ENCODE peak calls at places on chromosomes 6 and 20, in four cellular contexts. V is neuronal stem cell, H is IMR-90, Q is H1. A is an unnamed sample.
A peak's percentile ranks its signal among the peaks of the same experiment; 100 is the strongest.

GRCh38 chr6:155170519-155170918 is 93.3 kb upstream of the CLDN20 start:
- DNase-seq in V (no peak), H (no peak), Q (no peak), A (no peak)

GRCh38 chr20:59776626-59777320 is 156.7 kb downstream of the SYCP2 start:
- DNase-seq in V (no peak), H (no peak), Q (no peak), A (no peak)

GRCh38 chr6:43990275-43990626 is 137.0 kb downstream of the MRPL14 start:
- DNase-seq in V (no peak), H (peak; percentile 57), Q (no peak), A (no peak)

GRCh38 chr6:5260111-5260620 is 584 bp downstream of the LYRM4 start:
- DNase-seq in V (no peak), H (peak; percentile 39), Q (no peak), A (peak; percentile 81)

GRCh38 chr20:23874747-23875146 is 4.8 kb downstream of the CST5 start:
- DNase-seq in V (no peak), H (no peak), Q (no peak), A (no peak)

GRCh38 chr6:168355716-168356522 is 36.3 kb upstream of the DACT2 start:
- DNase-seq in V (peak; percentile 29), H (no peak), Q (no peak), A (peak; percentile 46)

GRCh38 chr20:44702776-44703175 is 12.4 kb upstream of the CCN5 start:
- DNase-seq in V (no peak), H (peak; percentile 91), Q (no peak), A (no peak)

GRCh38 chr6:114096553-114097172 is 125.7 kb upstream of the HDAC2 start:
- DNase-seq in V (peak; percentile 3), H (peak; percentile 28), Q (no peak), A (peak; percentile 35)

GRCh38 chr6:11919771-11920440 is 92.2 kb upstream of the HIVEP1 start:
- DNase-seq in V (no peak), H (no peak), Q (no peak), A (no peak)

GRCh38 chr6:150622941-150623874 is 23.5 kb downstream of the PLEKHG1 start:
- DNase-seq in V (no peak), H (no peak), Q (no peak), A (no peak)

GRCh38 chr20:44532981-44533331 is 11.1 kb upstream of the SERINC3 start:
- DNase-seq in V (no peak), H (peak; percentile 58), Q (no peak), A (no peak)

GRCh38 chr6:91298543-91299145 is 711.8 kb upstream of the MAP3K7 start:
- DNase-seq in V (no peak), H (no peak), Q (peak; percentile 58), A (peak; percentile 60)

GRCh38 chr6:5610640-5611039 is 349.3 kb downstream of the FARS2 start:
- DNase-seq in V (no peak), H (no peak), Q (no peak), A (no peak)

GRCh38 chr6:100461273-100461919 is 3.3 kb downstream of the SIM1 start:
- DNase-seq in V (peak; percentile 59), H (no peak), Q (no peak), A (peak; percentile 60)

GRCh38 chr6:143060806-143061596 is at the start of gene AIG1:
- DNase-seq in V (peak; percentile 64), H (no peak), Q (no peak), A (peak; percentile 75)

GRCh38 chr6:20156824-20157223 is 55.4 kb downstream of the MBOAT1 start:
- DNase-seq in V (no peak), H (no peak), Q (no peak), A (no peak)

GRCh38 chr20:49979030-49979832 is 3.5 kb upstream of the SNAI1 start:
- DNase-seq in V (peak; percentile 73), H (no peak), Q (no peak), A (peak; percentile 85)

GRCh38 chr6:95581073-95581472 is 3.7 kb downstream of the MANEA start:
- DNase-seq in V (no peak), H (peak; percentile 51), Q (no peak), A (no peak)

GRCh38 chr6:107603029-107603428 is 113.1 kb downstream of the SOBP start:
- DNase-seq in V (no peak), H (no peak), Q (no peak), A (no peak)

GRCh38 chr20:49647509-49647908 is 66.2 kb downstream of the B4GALT5 start:
- DNase-seq in V (no peak), H (peak; percentile 62), Q (no peak), A (no peak)

GRCh38 chr20:32560989-32561830 is 23.9 kb downstream of the NOL4L start:
- DNase-seq in V (no peak), H (no peak), Q (no peak), A (no peak)

GRCh38 chr6:31396422-31397152 is 6.8 kb upstream of the MICA start:
- DNase-seq in V (peak; percentile 65), H (peak; percentile 70), Q (no peak), A (peak; percentile 76)

GRCh38 chr20:33569290-33570094 is 79.6 kb downstream of the CBFA2T2 start:
- DNase-seq in V (no peak), H (no peak), Q (no peak), A (peak; percentile 34)

GRCh38 chr6:142702501-142703460 is 242.2 kb downstream of the HIVEP2 start:
- DNase-seq in V (no peak), H (no peak), Q (no peak), A (peak; percentile 47)

GRCh38 chr6:21479140-21479539 is 114.4 kb upstream of the SOX4 start:
- DNase-seq in V (no peak), H (peak; percentile 23), Q (no peak), A (no peak)

GRCh38 chr6:56902551-56903464 is 52.1 kb upstream of the BEND6 start:
- DNase-seq in V (peak; percentile 14), H (peak; percentile 76), Q (no peak), A (peak; percentile 28)

GRCh38 chr6:39166189-39166917 is 51.4 kb upstream of the SAYSD1 start:
- DNase-seq in V (peak; percentile 72), H (peak; percentile 37), Q (peak; percentile 79), A (peak; percentile 91)

GRCh38 chr6:39167866-39168625 is 53.1 kb upstream of the SAYSD1 start:
- DNase-seq in V (no peak), H (no peak), Q (no peak), A (no peak)

GRCh38 chr6:39167321-39167720 is 52.3 kb upstream of the SAYSD1 start:
- DNase-seq in V (no peak), H (no peak), Q (no peak), A (no peak)

GRCh38 chr6:39169448-39170344 is 54.7 kb upstream of the SAYSD1 start:
- DNase-seq in V (no peak), H (no peak), Q (no peak), A (no peak)

GRCh38 chr6:39166918-39167301 is 51.9 kb upstream of the SAYSD1 start:
- DNase-seq in V (no peak), H (no peak), Q (no peak), A (no peak)
- H4K8ac ChIP-seq in V (no peak overlapping the region), H (no peak overlapping the region), Q (no peak overlapping the region), A (no peak overlapping the region)

DNA sequence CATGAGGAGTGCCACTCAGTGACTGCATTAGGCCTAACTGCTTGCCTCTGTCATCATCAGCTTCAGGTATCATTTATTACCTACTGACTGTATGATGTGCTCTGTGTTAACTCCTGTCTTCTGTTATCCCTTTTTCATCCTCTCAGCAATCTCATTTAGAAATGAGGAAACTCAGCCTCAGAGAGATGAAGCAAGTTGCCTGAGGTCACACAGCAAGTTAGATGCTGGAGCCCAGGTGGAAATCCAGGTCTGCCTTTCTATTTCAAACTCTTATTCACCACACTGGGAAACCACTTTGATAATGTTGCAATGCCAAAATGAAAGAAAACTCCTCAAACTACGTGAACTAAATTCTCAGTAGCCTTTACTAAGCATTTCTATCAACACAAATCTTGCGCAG is 1.3 kb downstream of the FERMT1 start:
- DNase-seq in V (no peak), H (no peak), Q (no peak), A (no peak)
- H3K9ac ChIP-seq in V (no peak overlapping the region), H (no peak overlapping the region), Q (no peak overlapping the region), A (no peak overlapping the region)

GRCh38 chr6:110340566-110340965 is 17.6 kb downstream of the METTL24 start:
- DNase-seq in V (no peak), H (no peak), Q (no peak), A (no peak)
- H2BK120ac ChIP-seq in V (no peak overlapping the region), H (no peak overlapping the region), Q (no peak overlapping the region), A (no peak overlapping the region)

GRCh38 chr20:2521369-2522305 is 12.9 kb upstream of the ZNF343 start:
- DNase-seq in V (peak; percentile 37), H (peak; percentile 46), Q (no peak), A (peak; percentile 36)

GRCh38 chr20:2518558-2518957 is 9.8 kb upstream of the ZNF343 start:
- DNase-seq in V (no peak), H (no peak), Q (no peak), A (no peak)

GRCh38 chr20:2520617-2521016 is 11.9 kb upstream of the ZNF343 start:
- DNase-seq in V (no peak), H (no peak), Q (no peak), A (no peak)

GRCh38 chr20:2518096-2518495 is 9.4 kb upstream of the ZNF343 start:
- DNase-seq in V (no peak), H (no peak), Q (no peak), A (no peak)

GRCh38 chr20:2519115-2519815 is 10.6 kb upstream of the ZNF343 start:
- DNase-seq in V (no peak), H (peak; percentile 87), Q (no peak), A (no peak)
- H4K8ac ChIP-seq in V (no peak overlapping the region), H (peak overlapping the region; percentile 93), Q (no peak overlapping the region), A (no peak overlapping the region)

GRCh38 chr6:111759413-111759835 is 113.8 kb downstream of the FYN start:
- DNase-seq in V (no peak), H (peak; percentile 44), Q (no peak), A (no peak)
- H3K9ac ChIP-seq in V (no peak overlapping the region), H (peak overlapping the region; percentile 68), Q (no peak overlapping the region), A (no peak overlapping the region)

GRCh38 chr6:118650500-118651281 is 700 bp downstream of the CEP85L start:
- DNase-seq in V (peak; percentile 48), H (peak; percentile 48), Q (no peak), A (peak; percentile 59)
- H2BK120ac ChIP-seq in V (peak overlapping the region; percentile 61), H (peak overlapping the region; percentile 26), Q (no peak overlapping the region), A (no peak overlapping the region)

DNA sequence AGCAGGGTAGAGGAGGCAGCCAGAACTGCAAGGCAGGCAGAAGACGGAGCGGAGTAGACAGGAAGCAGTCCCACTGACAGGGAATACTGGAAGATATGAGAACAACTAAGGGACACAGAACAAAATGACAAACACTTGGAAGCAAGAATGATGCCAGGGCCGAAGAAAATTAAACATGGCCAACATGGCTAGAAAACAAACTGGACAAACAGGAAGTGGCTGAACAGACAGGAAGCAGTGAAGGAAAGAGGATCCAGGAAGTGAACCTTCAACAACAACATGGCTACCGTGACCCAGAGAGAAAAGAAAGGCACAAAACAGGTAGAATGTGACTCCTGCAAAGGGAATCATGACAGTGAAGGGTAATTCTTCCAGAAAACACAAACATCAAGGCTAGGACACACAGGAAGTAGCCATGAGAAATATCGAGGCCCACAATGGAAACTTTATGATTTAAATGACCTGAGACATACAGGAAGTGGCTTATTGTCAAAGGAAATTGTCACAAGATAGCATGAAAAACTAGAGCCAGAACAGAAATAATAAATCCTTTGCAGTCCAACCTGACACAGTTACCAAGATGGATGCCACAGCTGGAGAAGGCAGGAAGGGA is 9.1 kb downstream of the COL11A2 start:
- DNase-seq in V (no peak), H (no peak), Q (no peak), A (no peak)
- H4K8ac ChIP-seq in V (no peak overlapping the region), H (peak overlapping the region; percentile 54), Q (no peak overlapping the region), A (no peak overlapping the region)